ENCODE peak calls at places on chromosomes 6 and 20, in five cellular contexts. One of them, this sample, is unnamed.

GRCh38 chr6:5190467-5190866 is 70.3 kb downstream of the LYRM4 start:
- DNase-seq in fibroblast of lung: peak; percentile 90
- DNase-seq in HEK293T: no peak
- DNase-seq in SHP77 treated with DMSO at 0.1 percent for 48 hours: no peak
- DNase-seq in tibial artery: no peak
- DNase-seq in this sample: peak; percentile 75

GRCh38 chr6:33672808-33673207 is 38.7 kb downstream of the UQCC2 start:
- DNase-seq in SHP77 treated with DMSO at 0.1 percent for 48 hours: no peak
- DNase-seq in HEK293T: peak; percentile 30
- DNase-seq in tibial artery: peak; percentile 96
- DNase-seq in fibroblast of lung: peak; percentile 95
- DNase-seq in this sample: peak; percentile 77

GRCh38 chr20:42281801-42282200 is 663.6 kb upstream of the CHD6 start:
- DNase-seq in fibroblast of lung: no peak
- DNase-seq in tibial artery: no peak
- DNase-seq in SHP77 treated with DMSO at 0.1 percent for 48 hours: no peak
- DNase-seq in HEK293T: no peak
- DNase-seq in this sample: no peak

GRCh38 chr6:104957301-104958177 is 632 bp downstream of the LIN28B start:
- DNase-seq in fibroblast of lung: no peak
- DNase-seq in HEK293T: peak; percentile 20
- DNase-seq in SHP77 treated with DMSO at 0.1 percent for 48 hours: no peak
- DNase-seq in tibial artery: no peak
- DNase-seq in this sample: no peak

GRCh38 chr20:41395669-41396664 is 29.3 kb upstream of the EMILIN3 start:
- DNase-seq in tibial artery: no peak
- DNase-seq in HEK293T: no peak
- DNase-seq in fibroblast of lung: no peak
- DNase-seq in SHP77 treated with DMSO at 0.1 percent for 48 hours: no peak
- DNase-seq in this sample: no peak

GRCh38 chr6:33607784-33608161 is 13.3 kb upstream of the ITPR3 start:
- DNase-seq in tibial artery: peak; percentile 56
- DNase-seq in fibroblast of lung: no peak
- DNase-seq in HEK293T: no peak
- DNase-seq in SHP77 treated with DMSO at 0.1 percent for 48 hours: no peak
- DNase-seq in this sample: peak; percentile 45

GRCh38 chr6:70524721-70525286 is 41.9 kb upstream of the SDHAF4 start:
- DNase-seq in tibial artery: no peak
- DNase-seq in fibroblast of lung: no peak
- DNase-seq in HEK293T: no peak
- DNase-seq in SHP77 treated with DMSO at 0.1 percent for 48 hours: no peak
- DNase-seq in this sample: no peak

GRCh38 chr20:35368616-35369423 is 43.0 kb downstream of the UQCC1 start:
- DNase-seq in tibial artery: no peak
- DNase-seq in HEK293T: no peak
- DNase-seq in SHP77 treated with DMSO at 0.1 percent for 48 hours: no peak
- DNase-seq in fibroblast of lung: no peak
- DNase-seq in this sample: no peak

This sample was measured in SK-MEL-5.